ENCODE peak calls at places on chromosomes 12 and 14, in eight cellular contexts. J, N, I, Y, U, E, H and T are unnamed samples.

GRCh38 chr12:75954076-75954475 is 77.5 kb downstream of the PHLDA1 start:
- DNase-seq in U (peak), J (no peak), N (no peak), H (no peak), E (no peak), Y (no peak), I (no peak), T (no peak)

GRCh38 chr14:101242442-101243385 is 318.6 kb upstream of the DIO3 start:
- DNase-seq in J (no peak), E (no peak), U (no peak), I (no peak), N (no peak), H (no peak), Y (no peak), T (no peak)

GRCh38 chr12:69476276-69477017 is 6.3 kb downstream of the FRS2 start:
- DNase-seq in U (no peak), E (no peak), I (no peak), Y (no peak), J (no peak), H (no peak), N (no peak), T (peak)

GRCh38 chr12:15899282-15899870 is 11.8 kb upstream of the DERA start:
- DNase-seq in H (no peak), E (no peak), U (no peak), N (peak), Y (peak), J (no peak), I (no peak), T (peak)

GRCh38 chr14:23613242-23614070 is 22.7 kb upstream of the DHRS2 start:
- DNase-seq in Y (no peak), H (peak), N (no peak), J (no peak), U (no peak), E (no peak), I (no peak), T (no peak)

GRCh38 chr12:23731493-23731892 is 218.0 kb downstream of the SOX5 start:
- DNase-seq in H (no peak), U (no peak), Y (no peak), I (no peak), E (no peak), J (no peak), N (no peak), T (no peak)

GRCh38 chr14:67532606-67532997 is 488 bp upstream of the PLEKHH1 start:
- DNase-seq in I (no peak), H (no peak), Y (no peak), N (no peak), E (no peak), U (no peak), J (no peak), T (no peak)

GRCh38 chr12:2095878-2096277 is 43.1 kb downstream of the CACNA1C start:
- DNase-seq in N (no peak), U (no peak), Y (no peak), H (no peak), E (no peak), I (no peak), J (no peak), T (no peak)

GRCh38 chr14:44384093-44384492 is 123.0 kb downstream of the FSCB start:
- DNase-seq in U (no peak), H (no peak), E (no peak), N (no peak), I (no peak), Y (no peak), J (no peak), T (no peak)

GRCh38 chr12:132581348-132582057 is 28.9 kb downstream of the LRCOL1 start:
- DNase-seq in Y (no peak), H (no peak), N (no peak), U (no peak), I (no peak), J (no peak), E (no peak), T (no peak)
- H3K4me3 ChIP-seq in Y (no peak), H (no peak), N (no peak), U (no peak), I (no peak), J (no peak), E (no peak), T (no peak)

DNA sequence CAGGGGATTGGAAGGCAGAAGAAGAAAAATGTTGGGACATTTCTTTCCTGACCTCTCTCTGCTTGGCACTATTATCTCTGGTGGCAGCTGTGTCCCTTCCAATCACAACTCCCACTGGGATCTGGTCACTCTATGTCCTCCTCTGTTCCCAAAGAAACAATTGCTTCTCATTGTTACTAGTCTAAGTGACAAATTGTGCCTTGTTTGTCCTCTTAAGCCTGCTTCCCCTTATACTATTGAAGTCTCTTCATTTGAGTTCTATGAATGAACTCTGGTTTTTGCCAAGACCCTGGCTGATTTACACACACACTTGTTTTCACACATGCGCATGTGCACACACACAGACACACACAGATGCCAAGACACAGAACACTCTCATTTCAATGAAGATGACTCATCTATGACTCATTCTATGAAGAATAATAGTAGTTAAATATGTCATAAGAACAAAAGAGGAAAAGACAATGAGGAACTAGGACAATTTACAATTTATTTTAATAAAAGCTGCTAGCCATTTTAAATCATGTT is 83.0 kb upstream of the FAR2 start:
- DNase-seq in J (no peak), I (no peak), H (no peak), U (no peak), E (no peak), N (no peak), Y (no peak), T (peak)
- H3K4me3 ChIP-seq in J (no peak), I (no peak), H (no peak), U (no peak), E (no peak), N (no peak), Y (no peak), T (no peak)

GRCh38 chr14:29236848-29237247 is 470.3 kb downstream of the FOXG1 start:
- DNase-seq in E (no peak), J (no peak), H (no peak), N (no peak), I (no peak), U (no peak), Y (no peak), T (no peak)

GRCh38 chr14:29243355-29243754 is 476.8 kb downstream of the FOXG1 start:
- DNase-seq in Y (peak), H (no peak), U (no peak), J (no peak), E (no peak), I (no peak), N (no peak), T (no peak)

GRCh38 chr14:29240046-29240445 is 473.5 kb downstream of the FOXG1 start:
- DNase-seq in Y (no peak), E (no peak), N (no peak), J (no peak), H (no peak), U (no peak), I (no peak), T (no peak)

GRCh38 chr14:29242755-29243340 is 476.3 kb downstream of the FOXG1 start:
- DNase-seq in U (peak), J (no peak), N (no peak), Y (no peak), E (no peak), H (no peak), I (no peak), T (no peak)
- H3K4me3 ChIP-seq in U (no peak), J (no peak), N (no peak), Y (no peak), E (no peak), H (no peak), I (no peak), T (no peak)

DNA sequence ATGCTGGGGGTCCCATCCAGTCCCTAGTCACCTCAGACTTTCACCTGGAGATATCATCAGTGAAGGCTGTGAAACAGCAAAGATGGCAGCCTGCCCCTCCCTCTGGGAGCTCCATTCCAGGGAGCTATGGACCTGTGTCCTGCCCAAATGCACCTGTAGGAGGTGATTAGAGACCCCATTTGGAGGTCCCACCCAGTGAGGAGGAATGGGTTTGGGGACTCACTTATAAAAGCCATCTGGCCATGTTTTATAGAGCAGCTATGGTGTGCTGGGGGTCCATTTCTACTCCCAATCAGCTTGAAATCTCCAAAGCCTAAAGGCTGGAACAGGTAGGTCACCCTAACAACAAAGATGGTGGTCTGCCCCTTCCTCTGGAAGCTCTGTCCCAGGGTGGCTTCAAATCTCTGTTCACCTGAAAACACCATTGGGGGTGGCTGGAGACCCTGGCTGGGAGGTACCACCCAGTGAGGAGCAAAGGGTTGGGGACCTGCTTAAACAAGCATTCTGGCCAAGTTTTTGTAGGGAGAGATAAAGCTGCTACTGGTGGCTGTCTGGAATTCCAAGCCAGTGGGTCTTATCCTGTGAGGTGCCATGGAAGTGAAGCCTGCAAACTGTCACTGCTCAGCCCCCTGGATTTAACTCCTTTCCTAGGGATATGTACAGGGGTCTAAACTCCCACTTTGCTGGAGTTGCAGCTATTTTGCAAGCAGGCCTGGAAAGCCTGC is 182.3 kb downstream of the RASSF9 start:
- DNase-seq in J (no peak), E (no peak), U (no peak), I (no peak), Y (no peak), H (no peak), N (no peak), T (no peak)
- H3K4me3 ChIP-seq in J (no peak), E (no peak), U (no peak), I (no peak), Y (no peak), H (no peak), N (no peak), T (no peak)

DNA sequence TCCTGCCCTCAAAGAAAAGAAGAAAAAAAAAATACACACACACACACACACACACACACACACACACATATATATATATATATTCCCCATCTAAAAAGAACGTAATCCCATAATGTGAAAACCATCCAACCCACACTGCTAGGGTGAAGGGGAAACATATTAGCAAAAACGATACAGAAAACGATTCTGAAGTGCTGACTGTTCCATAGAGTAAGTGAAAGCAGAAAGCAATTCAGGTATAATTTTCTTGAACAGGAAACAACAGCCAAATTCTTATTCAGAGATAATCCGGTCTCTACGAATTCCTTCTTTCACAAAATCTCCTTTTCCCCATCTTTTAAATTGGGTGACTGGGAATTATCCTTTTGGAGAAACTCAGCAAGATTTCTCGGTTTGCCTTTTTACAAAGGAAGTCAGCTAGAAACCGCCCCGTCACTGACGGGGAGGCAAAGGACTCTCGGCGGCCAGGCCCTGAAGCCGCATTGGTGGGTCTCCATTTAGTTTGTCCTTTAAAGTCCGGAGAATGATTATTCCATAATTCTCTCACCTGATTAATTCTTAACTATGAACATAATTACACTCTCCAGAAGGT is 393.4 kb downstream of the NOVA1 start:
- DNase-seq in H (no peak), I (no peak), E (no peak), J (no peak), Y (peak), N (no peak), U (peak), T (no peak)
- H3K4me3 ChIP-seq in H (no peak), I (peak), E (peak), J (peak), Y (peak), N (no peak), U (no peak), T (no peak)

DNA sequence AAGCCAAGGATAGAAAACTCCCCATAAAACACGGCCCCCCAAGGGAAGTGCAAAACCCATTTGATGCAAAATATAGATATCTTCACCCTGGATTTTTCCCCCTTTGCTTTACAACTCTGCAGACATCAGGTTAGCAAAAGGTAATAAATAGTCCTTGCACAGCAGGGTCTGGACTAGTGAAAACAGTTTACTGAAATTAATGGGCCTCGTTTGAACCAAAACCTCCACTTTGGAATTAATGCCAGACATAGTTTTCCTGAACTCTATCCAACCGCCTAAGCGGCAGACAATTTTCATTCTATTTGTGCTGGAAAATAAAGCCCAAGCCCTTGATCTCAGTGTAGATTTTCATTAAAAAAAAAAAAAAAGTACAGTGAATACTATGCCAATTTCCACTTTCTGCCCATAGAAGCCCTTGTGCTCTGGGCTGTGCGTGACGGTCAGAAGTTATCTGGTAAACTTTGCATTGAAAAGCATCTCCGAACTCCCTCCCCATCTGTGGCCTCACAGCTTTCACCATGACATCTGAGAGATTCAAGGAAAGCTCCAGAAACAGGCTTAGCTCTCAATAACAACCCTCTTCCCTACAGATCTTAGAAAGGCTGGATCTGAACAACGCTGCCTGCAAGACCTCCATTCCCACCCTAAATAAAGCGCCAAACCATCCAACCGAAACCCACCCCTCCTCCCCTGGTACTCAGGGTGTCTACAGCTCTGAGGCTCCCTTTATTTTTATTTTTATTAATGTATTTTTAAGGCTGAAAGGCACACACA is 11.0 kb upstream of the IRF2BPL start:
- DNase-seq in I (no peak), Y (peak), H (no peak), N (no peak), U (no peak), E (no peak), J (no peak), T (peak)
- H3K4me3 ChIP-seq in I (peak), Y (peak), H (no peak), N (peak), U (peak), E (no peak), J (peak), T (peak)

GRCh38 chr12:132162508-132163031 is 18.3 kb downstream of the NOC4L start:
- DNase-seq in N (no peak), Y (no peak), E (no peak), H (no peak), I (peak), U (no peak), J (no peak), T (peak)
- H3K4me3 ChIP-seq in N (no peak), Y (no peak), E (no peak), H (no peak), I (peak), U (no peak), J (no peak), T (peak)

DNA sequence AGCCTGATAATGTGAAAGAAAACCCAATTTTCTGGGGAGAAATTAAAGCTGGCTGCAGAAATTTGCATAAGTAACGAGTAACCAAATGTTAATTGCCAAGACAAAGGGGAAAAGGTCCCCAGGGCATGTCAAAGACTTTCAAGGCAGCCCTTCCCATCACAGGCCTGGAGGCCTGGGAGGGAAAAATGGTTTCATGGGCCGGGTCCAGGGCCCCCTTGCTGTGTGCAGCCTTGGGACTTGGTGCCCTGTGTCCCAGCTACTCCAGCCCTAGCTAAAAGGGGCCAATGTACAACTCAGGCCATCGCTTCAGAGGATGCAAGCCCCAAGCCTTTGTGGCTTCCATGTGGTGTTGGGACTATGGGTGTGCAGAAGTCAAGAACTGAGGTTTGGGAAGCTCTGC is 96.5 kb downstream of the PPP1R12A start:
- DNase-seq in I (no peak), H (no peak), N (no peak), U (no peak), Y (no peak), J (no peak), E (no peak), T (no peak)
- H3K4me3 ChIP-seq in I (no peak), H (no peak), N (no peak), U (no peak), Y (no peak), J (no peak), E (no peak), T (no peak)